ENCODE peak calls at places on chromosomes 4 and X, in five cellular contexts. Z is fibroblast of lung, W is upper lobe of right lung, V is bronchial epithelial cell, Y is tibial artery. P is an unnamed sample.

GRCh38 chr4:109025471-109026076 is 262.7 kb upstream of the ETNPPL start:
- DNase-seq in Z (no peak), W (no peak), V (peak), Y (no peak), P (no peak)

GRCh38 chrX:106894392-106894909 is 8.7 kb downstream of the RIPPLY1 start:
- DNase-seq in Z (peak), W (no peak), V (peak), Y (peak), P (no peak)

GRCh38 chr4:8907596-8908205 is 36.1 kb upstream of the HMX1 start:
- DNase-seq in Z (no peak), W (peak), V (no peak), Y (peak), P (no peak)

GRCh38 chrX:109879991-109880390 is 122.9 kb upstream of the TMEM164 start:
- DNase-seq in Z (no peak), W (no peak), V (no peak), Y (no peak), P (no peak)

GRCh38 chr4:46432923-46433322 is 43.0 kb upstream of the GABRA2 start:
- DNase-seq in Z (peak), W (no peak), V (peak), Y (no peak), P (no peak)

GRCh38 chrX:68307767-68308166 is 125.5 kb downstream of the OPHN1 start:
- DNase-seq in Z (peak), W (no peak), V (peak), Y (no peak), P (no peak)

GRCh38 chrX:2413969-2414368 is 86.8 kb downstream of the DHRSX start:
- DNase-seq in Z (no peak), W (no peak), V (no peak), Y (no peak), P (no peak)

GRCh38 chr4:83618431-83618830 is 82.5 kb downstream of the GPAT3 start:
- DNase-seq in Z (peak), W (no peak), V (peak), Y (no peak), P (no peak)

GRCh38 chrX:146863566-146863965 is 49.0 kb upstream of the CXorf51A start:
- DNase-seq in Z (no peak), W (no peak), V (no peak), Y (no peak), P (no peak)

GRCh38 chr4:30821891-30822612 is 101.9 kb downstream of the PCDH7 start:
- DNase-seq in Z (peak), W (no peak), V (peak), Y (no peak), P (no peak)

GRCh38 chr4:2297606-2298517 is 36.0 kb upstream of the MXD4 start:
- DNase-seq in Z (no peak), W (peak), V (no peak), Y (no peak), P (no peak)

DNA sequence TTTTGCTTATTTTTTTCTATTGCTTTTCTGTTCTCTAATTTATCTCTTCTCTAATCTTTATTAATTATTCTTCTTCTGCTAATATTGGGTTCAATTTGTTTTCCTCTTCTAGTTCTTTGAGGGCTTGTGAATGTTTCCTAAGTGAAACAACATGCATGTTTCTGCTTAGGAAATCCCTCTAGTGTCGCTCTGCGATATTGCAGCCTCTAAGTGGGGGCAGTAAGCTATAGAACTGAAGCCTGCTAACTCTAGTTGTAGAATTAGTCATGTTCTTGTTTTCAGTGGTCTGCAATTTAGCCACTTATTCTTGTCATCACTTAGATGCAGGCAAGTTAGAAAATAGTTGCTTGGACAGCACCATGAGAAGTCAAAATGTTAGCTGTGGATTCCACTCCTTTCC is 222.6 kb downstream of the SPIN4 start:
- DNase-seq in Z (no peak), W (no peak), V (peak), Y (no peak), P (no peak)
- TF ChIP-seq CTCF in Z (peak), W (peak), V (peak), Y (peak), P (peak)

DNA sequence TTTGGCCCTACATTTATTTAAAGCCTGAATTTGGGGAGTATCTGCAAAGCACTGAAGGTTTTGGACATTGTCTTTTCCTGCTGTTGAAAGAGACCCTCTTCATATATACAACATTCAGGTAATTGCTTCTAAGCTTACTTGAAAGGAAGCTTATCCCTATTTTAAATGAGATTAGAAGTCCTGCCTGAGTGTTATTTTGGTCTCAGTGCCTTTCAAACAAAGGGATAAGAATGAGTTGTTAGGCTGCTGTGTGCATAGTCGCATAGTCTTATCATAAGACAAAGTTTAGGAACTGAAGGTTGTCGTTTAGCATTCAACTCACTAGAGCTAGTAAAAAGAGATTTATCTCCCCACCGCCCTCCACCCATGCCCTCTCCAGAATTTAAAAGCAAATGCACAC is 5.7 kb downstream of the HERC3 start:
- DNase-seq in Z (no peak), W (no peak), V (no peak), Y (no peak), P (no peak)
- TF ChIP-seq CTCF in Z (no peak), W (no peak), V (no peak), Y (no peak), P (no peak)

GRCh38 chr4:11218692-11219091 is 210.0 kb downstream of the HS3ST1 start:
- DNase-seq in Z (no peak), W (no peak), V (no peak), Y (no peak), P (no peak)
- TF ChIP-seq CTCF in Z (no peak), W (no peak), V (no peak), Y (no peak), P (no peak)

DNA sequence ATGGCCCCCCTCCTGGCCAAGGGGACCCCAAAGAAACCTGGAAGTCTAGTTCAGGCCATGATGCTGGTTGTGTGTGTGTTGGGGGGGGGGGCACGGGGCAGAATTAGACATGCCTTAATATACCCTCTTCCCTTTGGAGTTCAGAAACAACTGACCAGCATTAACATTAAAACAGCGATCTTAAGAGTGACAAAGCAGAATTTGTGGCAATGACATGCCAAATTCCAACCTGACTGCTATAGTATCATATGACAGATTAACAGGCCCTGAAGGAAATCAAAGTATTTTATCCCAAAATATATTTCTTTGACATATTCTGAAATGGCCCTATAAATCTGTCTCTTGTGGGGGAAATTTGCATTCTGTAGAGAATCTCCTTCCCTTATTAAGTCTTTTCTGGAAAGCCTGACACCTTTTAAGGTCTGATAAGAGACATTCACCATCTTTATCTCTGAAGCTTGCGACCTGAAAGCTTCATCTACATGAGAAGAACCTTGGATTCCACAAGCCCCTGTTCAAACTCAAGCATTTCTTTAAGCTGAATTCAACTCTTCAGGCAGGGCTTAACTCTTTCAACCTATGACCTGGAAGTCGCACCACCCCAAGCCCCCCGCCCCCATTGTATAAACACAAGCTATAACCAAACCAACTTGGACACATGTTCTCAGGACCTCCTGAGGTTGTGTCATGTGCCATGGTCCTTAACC is 40.2 kb downstream of the ABCB7 start:
- DNase-seq in Z (no peak), W (no peak), V (no peak), Y (no peak), P (no peak)
- TF ChIP-seq CTCF in Z (no peak), W (no peak), V (no peak), Y (no peak), P (no peak)

GRCh38 chr4:6362243-6362885 is 92.7 kb downstream of the WFS1 start:
- DNase-seq in Z (no peak), W (no peak), V (no peak), Y (no peak), P (no peak)
- TF ChIP-seq CTCF in Z (no peak), W (no peak), V (no peak), Y (no peak), P (no peak)

GRCh38 chr4:183257808-183258207 is 62.3 kb downstream of the CLDN22 start:
- DNase-seq in Z (no peak), W (no peak), V (no peak), Y (no peak), P (no peak)
- TF ChIP-seq CTCF in Z (no peak), W (no peak), V (no peak), Y (no peak), P (no peak)

DNA sequence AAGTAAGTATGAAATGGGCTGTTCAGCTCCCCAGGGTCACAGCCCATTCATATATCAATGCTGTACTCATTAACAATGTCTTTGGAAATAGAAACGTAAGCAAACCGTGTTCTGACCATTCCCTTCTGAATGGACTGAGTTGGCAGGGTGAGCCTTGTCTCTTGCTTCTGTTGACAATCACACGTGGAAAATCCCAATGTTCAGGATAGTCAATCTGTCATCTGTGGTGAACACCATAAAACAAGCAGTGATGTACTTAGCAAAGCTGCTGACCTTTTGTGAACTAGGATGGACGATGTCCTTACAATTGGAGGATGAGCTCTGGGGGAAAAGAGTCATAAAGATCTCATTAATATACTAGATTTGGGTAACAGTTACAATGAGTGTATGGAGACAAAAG is 109.6 kb upstream of the PAQR3 start:
- DNase-seq in Z (no peak), W (no peak), V (no peak), Y (no peak), P (no peak)
- TF ChIP-seq CTCF in Z (no peak), W (no peak), V (no peak), Y (no peak), P (no peak)

DNA sequence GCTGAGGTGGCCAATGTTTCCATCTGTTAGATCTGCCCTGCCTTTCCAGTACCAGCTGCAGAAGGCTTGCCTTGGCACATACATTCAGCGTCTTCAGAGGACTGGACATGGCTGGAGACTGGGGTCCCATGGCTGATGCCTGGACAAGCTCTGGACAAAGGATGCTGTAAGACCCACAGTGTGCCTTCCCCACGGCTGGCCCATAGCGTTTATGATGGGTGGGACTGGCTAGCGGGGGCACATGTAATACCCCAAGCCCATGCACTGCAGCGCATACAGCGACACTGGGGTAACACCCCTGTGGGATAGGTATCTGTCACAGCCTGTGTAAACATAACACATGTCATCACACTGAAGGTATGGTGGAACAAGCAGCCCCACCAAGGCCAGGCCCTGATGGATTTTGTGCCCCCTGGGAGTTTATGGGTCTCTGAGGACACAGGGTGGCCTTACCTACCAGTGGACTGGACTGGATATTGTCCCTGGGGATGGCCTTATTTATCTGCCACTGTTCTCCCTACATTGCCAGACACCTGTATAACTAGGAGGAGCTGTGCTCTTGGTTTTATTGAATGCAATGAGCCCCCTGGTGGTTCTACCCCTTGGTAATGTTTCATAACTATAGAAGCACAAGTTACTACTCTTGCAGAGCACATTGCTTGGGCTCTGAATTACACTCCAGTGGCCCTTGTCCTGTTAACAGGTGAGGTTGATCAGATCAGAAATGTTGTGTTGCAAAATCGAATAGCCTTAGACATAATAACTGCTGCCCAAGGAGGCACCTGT is 34.3 kb upstream of the TACR3 start:
- DNase-seq in Z (no peak), W (no peak), V (no peak), Y (no peak), P (no peak)
- TF ChIP-seq CTCF in Z (no peak), W (no peak), V (no peak), Y (no peak), P (no peak)

P was measured in CD14-positive monocyte.